ENCODE peak calls at places on chromosomes 3 and 15, in eight cellular contexts. V is NCI-H345; L is HFFc6; S is occipital lobe; B is ACHN; D is lower leg skin; I is left lobe of liver; C is activated T-cell treated with anti-CD3 and anti-CD28 coated beads, Interleukin-2, amount 50 U/mL, for 1 hour. K is an unnamed sample.

GRCh38 chr3:192917508-192918274 is at the start of gene MB21D2:
- DNase-seq in V (peak; percentile 90), L (peak; percentile 78), S (peak; percentile 93), B (peak; percentile 82), D (peak; percentile 66), I (peak; percentile 58), C (peak; percentile 61), K (peak; percentile 91)

GRCh38 chr3:127738192-127738840 is 65.6 kb downstream of the ABTB1 start:
- DNase-seq in V (no peak), L (peak; percentile 66), S (no peak), B (peak; percentile 39), D (no peak), I (no peak), C (no peak), K (no peak)

GRCh38 chr15:74901612-74902063 is 5.0 kb downstream of the FAM219B start:
- DNase-seq in V (peak; percentile 44), L (peak; percentile 30), S (no peak), B (peak; percentile 46), D (peak; percentile 66), I (peak; percentile 62), C (peak; percentile 67), K (no peak)

GRCh38 chr15:79184465-79184892 is 93.9 kb upstream of the RASGRF1 start:
- DNase-seq in V (peak; percentile 47), L (peak; percentile 40), S (peak; percentile 28), B (peak; percentile 60), D (peak; percentile 66), I (peak; percentile 69), C (peak; percentile 61), K (no peak)

GRCh38 chr3:159996018-159996417 is 7.4 kb downstream of the IL12A start:
- DNase-seq in V (no peak), L (peak; percentile 36), S (no peak), B (no peak), D (no peak), I (no peak), C (no peak), K (no peak)

GRCh38 chr3:40044487-40044886 is 235.1 kb downstream of the MYRIP start:
- DNase-seq in V (no peak), L (peak; percentile 94), S (no peak), B (no peak), D (peak; percentile 19), I (no peak), C (no peak), K (no peak)

GRCh38 chr3:196998966-196999760 is 30.5 kb downstream of the MELTF start:
- DNase-seq in V (no peak), L (no peak), S (no peak), B (no peak), D (no peak), I (no peak), C (no peak), K (no peak)

GRCh38 chr15:86201313-86202008 is 121.8 kb downstream of the AGBL1 start:
- DNase-seq in V (no peak), L (no peak), S (no peak), B (no peak), D (no peak), I (no peak), C (no peak), K (no peak)

GRCh38 chr15:51917493-51917892 is 54.1 kb downstream of the LEO1 start:
- DNase-seq in V (peak; percentile 39), L (no peak), S (no peak), B (peak; percentile 39), D (no peak), I (no peak), C (no peak), K (peak; percentile 64)